ENCODE peak calls at places on chromosomes 7 and 10, in ten cellular contexts. S, F, Q, T, G, W, M, Z, E and H are unnamed samples.

GRCh38 chr10:11602919-11603523 is 8.4 kb downstream of the USP6NL start:
- DNase-seq in E (no peak), M (no peak), T (no peak), Q (peak), Z (no peak), W (no peak), G (no peak), S (peak), F (no peak), H (no peak)

GRCh38 chr10:77372400-77372799 is 265.2 kb downstream of the KCNMA1 start:
- DNase-seq in M (no peak), F (no peak), Q (no peak), W (no peak), E (no peak), Z (no peak), S (no peak), G (no peak), T (no peak), H (no peak)

GRCh38 chr7:122303971-122304603 is 463 bp downstream of the FEZF1 start:
- DNase-seq in M (no peak), E (no peak), Z (no peak), S (no peak), F (no peak), G (no peak), Q (no peak), T (no peak), W (no peak), H (peak)

GRCh38 chr7:150425670-150426069 is 24.8 kb upstream of the GIMAP8 start:
- DNase-seq in G (no peak), E (peak), Q (no peak), Z (no peak), M (no peak), T (no peak), S (no peak), F (no peak), W (no peak), H (no peak)

GRCh38 chr10:70265032-70265689 is 18.6 kb downstream of the NPFFR1 start:
- DNase-seq in M (peak), W (no peak), Q (no peak), Z (no peak), T (peak), S (peak), F (no peak), E (no peak), G (no peak), H (peak)

GRCh38 chr10:5343561-5343960 is 21.2 kb upstream of the UCN3 start:
- DNase-seq in G (no peak), M (peak), T (no peak), W (no peak), Z (no peak), S (no peak), F (no peak), Q (no peak), E (no peak), H (no peak)

GRCh38 chr10:34520084-34520483 is 295.0 kb downstream of the PARD3 start:
- DNase-seq in Z (no peak), S (peak), M (no peak), T (no peak), F (no peak), Q (peak), W (no peak), E (no peak), G (no peak), H (no peak)

GRCh38 chr10:120460776-120461175 is 3.7 kb downstream of the PLPP4 start:
- DNase-seq in E (no peak), Q (no peak), F (peak), G (no peak), M (peak), W (no peak), T (no peak), S (peak), Z (no peak), H (no peak)

GRCh38 chr10:13437026-13437555 is 89.0 kb upstream of the SEPHS1 start:
- DNase-seq in S (no peak), T (no peak), Q (no peak), F (no peak), M (no peak), Z (no peak), G (no peak), W (no peak), E (no peak), H (peak)

GRCh38 chr7:24965831-24966708 is 13.9 kb downstream of the OSBPL3 start:
- DNase-seq in T (no peak), W (no peak), E (peak), M (no peak), G (peak), S (peak), Q (no peak), Z (no peak), F (no peak), H (peak)